ENCODE peak calls at places on chromosomes 11 and 22, in five cellular contexts. One of them, this sample, is unnamed.

GRCh38 chr11:113574586-113574985 is 99.4 kb upstream of the DRD2 start:
- DNase-seq in HFF-Myc: peak; percentile 20
- DNase-seq in NAMALWA: no peak
- DNase-seq in adrenal gland: no peak
- DNase-seq in germinal center: no peak
- DNase-seq in this sample: no peak

GRCh38 chr11:67118059-67118766 is 850 bp upstream of the KDM2A start:
- DNase-seq in HFF-Myc: no peak
- DNase-seq in NAMALWA: peak; percentile 38
- DNase-seq in adrenal gland: peak; percentile 26
- DNase-seq in germinal center: peak; percentile 64
- DNase-seq in this sample: peak; percentile 31

GRCh38 chr11:117885777-117886176 is 9.3 kb upstream of the FXYD6 start:
- DNase-seq in HFF-Myc: no peak
- DNase-seq in NAMALWA: no peak
- DNase-seq in adrenal gland: peak; percentile 95
- DNase-seq in germinal center: no peak
- DNase-seq in this sample: no peak

GRCh38 chr11:75534291-75535038 is 8.7 kb upstream of the GDPD5 start:
- DNase-seq in HFF-Myc: no peak
- DNase-seq in NAMALWA: no peak
- DNase-seq in adrenal gland: no peak
- DNase-seq in germinal center: no peak
- DNase-seq in this sample: peak; percentile 71

GRCh38 chr11:118908931-118909618 is 16.7 kb downstream of the BCL9L start:
- DNase-seq in HFF-Myc: peak; percentile 87
- DNase-seq in NAMALWA: no peak
- DNase-seq in adrenal gland: peak; percentile 88
- DNase-seq in germinal center: no peak
- DNase-seq in this sample: no peak

GRCh38 chr22:36860821-36861659 is at the start of gene NCF4:
- DNase-seq in HFF-Myc: no peak
- DNase-seq in NAMALWA: peak; percentile 97
- DNase-seq in adrenal gland: peak; percentile 79
- DNase-seq in germinal center: peak; percentile 91
- DNase-seq in this sample: peak; percentile 98

GRCh38 chr11:7072401-7073028 is 16.3 kb upstream of the RBMXL2 start:
- DNase-seq in HFF-Myc: no peak
- DNase-seq in NAMALWA: no peak
- DNase-seq in adrenal gland: no peak
- DNase-seq in germinal center: no peak
- DNase-seq in this sample: peak; percentile 63

GRCh38 chr11:64124147-64124546 is 41.8 kb downstream of the MACROD1 start:
- DNase-seq in HFF-Myc: no peak
- DNase-seq in NAMALWA: no peak
- DNase-seq in adrenal gland: no peak
- DNase-seq in germinal center: no peak
- DNase-seq in this sample: no peak

GRCh38 chr11:69249641-69250502 is 44.1 kb upstream of the MYEOV start:
- DNase-seq in HFF-Myc: no peak
- DNase-seq in NAMALWA: no peak
- DNase-seq in adrenal gland: no peak
- DNase-seq in germinal center: no peak
- DNase-seq in this sample: peak; percentile 79

GRCh38 chr11:131906963-131907362 is 536.5 kb downstream of the NTM start:
- DNase-seq in HFF-Myc: no peak
- DNase-seq in NAMALWA: no peak
- DNase-seq in adrenal gland: no peak
- DNase-seq in germinal center: no peak
- DNase-seq in this sample: no peak

GRCh38 chr11:64620286-64620962 is 29.4 kb downstream of the SLC22A12 start:
- DNase-seq in HFF-Myc: no peak
- DNase-seq in NAMALWA: peak; percentile 39
- DNase-seq in adrenal gland: peak; percentile 46
- DNase-seq in germinal center: no peak
- DNase-seq in this sample: peak; percentile 89

GRCh38 chr22:37201066-37201820 is 11.0 kb downstream of the SSTR3 start:
- DNase-seq in HFF-Myc: no peak
- DNase-seq in NAMALWA: no peak
- DNase-seq in adrenal gland: no peak
- DNase-seq in germinal center: no peak
- DNase-seq in this sample: no peak

GRCh38 chr11:61075891-61076290 is 26.4 kb upstream of the CD5 start:
- DNase-seq in HFF-Myc: no peak
- DNase-seq in NAMALWA: no peak
- DNase-seq in adrenal gland: peak; percentile 9
- DNase-seq in germinal center: no peak
- DNase-seq in this sample: no peak

GRCh38 chr11:62431171-62431895 is 12.5 kb downstream of the SCGB1A1 start:
- DNase-seq in HFF-Myc: no peak
- DNase-seq in NAMALWA: no peak
- DNase-seq in adrenal gland: no peak
- DNase-seq in germinal center: no peak
- DNase-seq in this sample: no peak

GRCh38 chr11:66936326-66936725 is 21.9 kb downstream of the PC start:
- DNase-seq in HFF-Myc: no peak
- DNase-seq in NAMALWA: no peak
- DNase-seq in adrenal gland: no peak
- DNase-seq in germinal center: no peak
- DNase-seq in this sample: no peak

GRCh38 chr22:29031236-29031982 is 30.2 kb downstream of the C22orf31 start:
- DNase-seq in HFF-Myc: peak; percentile 89
- DNase-seq in NAMALWA: no peak
- DNase-seq in adrenal gland: peak; percentile 93
- DNase-seq in germinal center: no peak
- DNase-seq in this sample: no peak

GRCh38 chr11:65021003-65021402 is 6.2 kb upstream of the SNX15 start:
- DNase-seq in HFF-Myc: no peak
- DNase-seq in NAMALWA: no peak
- DNase-seq in adrenal gland: no peak
- DNase-seq in germinal center: no peak
- DNase-seq in this sample: no peak

GRCh38 chr22:39469681-39470461 is 13.1 kb downstream of the MGAT3 start:
- DNase-seq in HFF-Myc: no peak
- DNase-seq in NAMALWA: no peak
- DNase-seq in adrenal gland: no peak
- DNase-seq in germinal center: no peak
- DNase-seq in this sample: no peak

GRCh38 chr11:1636291-1636950 is 6.8 kb downstream of the KRTAP5-5 start:
- DNase-seq in HFF-Myc: no peak
- DNase-seq in NAMALWA: no peak
- DNase-seq in adrenal gland: no peak
- DNase-seq in germinal center: no peak
- DNase-seq in this sample: no peak

GRCh38 chr11:60934790-60935605 is 10.7 kb downstream of the TMEM132A start:
- DNase-seq in HFF-Myc: no peak
- DNase-seq in NAMALWA: no peak
- DNase-seq in adrenal gland: no peak
- DNase-seq in germinal center: no peak
- DNase-seq in this sample: no peak

GRCh38 chr22:42856179-42856864 is 751 bp downstream of the ARFGAP3 start:
- DNase-seq in HFF-Myc: no peak
- DNase-seq in NAMALWA: peak; percentile 52
- DNase-seq in adrenal gland: peak; percentile 91
- DNase-seq in germinal center: no peak
- DNase-seq in this sample: peak; percentile 34

GRCh38 chr22:19663286-19663815 is 51.0 kb upstream of the SEPTIN5 start:
- DNase-seq in HFF-Myc: peak; percentile 22
- DNase-seq in NAMALWA: no peak
- DNase-seq in adrenal gland: peak; percentile 86
- DNase-seq in germinal center: no peak
- DNase-seq in this sample: peak; percentile 65

GRCh38 chr22:49956914-49957825 is 3.4 kb upstream of the PIM3 start:
- DNase-seq in HFF-Myc: no peak
- DNase-seq in NAMALWA: no peak
- DNase-seq in adrenal gland: no peak
- DNase-seq in germinal center: no peak
- DNase-seq in this sample: no peak

GRCh38 chr11:945986-946385 is 20.3 kb downstream of the AP2A2 start:
- DNase-seq in HFF-Myc: no peak
- DNase-seq in NAMALWA: no peak
- DNase-seq in adrenal gland: no peak
- DNase-seq in germinal center: no peak
- DNase-seq in this sample: no peak

GRCh38 chr11:61826930-61827572 is 1.0 kb upstream of the FADS2 start:
- DNase-seq in HFF-Myc: no peak
- DNase-seq in NAMALWA: no peak
- DNase-seq in adrenal gland: no peak
- DNase-seq in germinal center: no peak
- DNase-seq in this sample: no peak

GRCh38 chr22:20380486-20380885 is 13.5 kb upstream of the ZNF74 start:
- DNase-seq in HFF-Myc: no peak
- DNase-seq in NAMALWA: no peak
- DNase-seq in adrenal gland: no peak
- DNase-seq in germinal center: no peak
- DNase-seq in this sample: no peak

GRCh38 chr11:25065711-25066110 is 568.9 kb downstream of the LUZP2 start:
- DNase-seq in HFF-Myc: no peak
- DNase-seq in NAMALWA: no peak
- DNase-seq in adrenal gland: no peak
- DNase-seq in germinal center: no peak
- DNase-seq in this sample: no peak

GRCh38 chr22:35993048-35993714 is 35.4 kb downstream of the RBFOX2 start:
- DNase-seq in HFF-Myc: no peak
- DNase-seq in NAMALWA: no peak
- DNase-seq in adrenal gland: no peak
- DNase-seq in germinal center: no peak
- DNase-seq in this sample: no peak

GRCh38 chr11:125768256-125769046 is 10.2 kb downstream of the PATE2 start:
- DNase-seq in HFF-Myc: no peak
- DNase-seq in NAMALWA: no peak
- DNase-seq in adrenal gland: no peak
- DNase-seq in germinal center: no peak
- DNase-seq in this sample: no peak